ENCODE peak calls at places on chromosomes 13 and 19, in eight cellular contexts. H is heart left ventricle; S is RWPE1; V is kidney; W is AG04450; M is hepatocyte; A is psoas muscle; K is CD4-positive, alpha-beta T cell. G is an unnamed sample.
A peak's percentile ranks its signal among the peaks of the same experiment; 100 is the strongest.

GRCh38 chr13:34970961-34971360 is 28.9 kb downstream of the NBEA start:
- DNase-seq in H (no peak), S (no peak), V (no peak), W (no peak), M (no peak), A (no peak), K (no peak), G (no peak)

GRCh38 chr19:27679399-27679798 is 1533.6 kb downstream of the UQCRFS1 start:
- DNase-seq in H (no peak), S (no peak), V (no peak), W (no peak), M (no peak), A (no peak), K (no peak), G (no peak)

GRCh38 chr19:3479177-3479818 is 1.0 kb downstream of the SMIM24 start:
- DNase-seq in H (no peak), S (peak; percentile 36), V (no peak), W (no peak), M (peak; percentile 62), A (no peak), K (peak; percentile 33), G (no peak)

GRCh38 chr19:3452456-3453068 is 27.8 kb downstream of the SMIM24 start:
- DNase-seq in H (no peak), S (no peak), V (no peak), W (no peak), M (no peak), A (no peak), K (no peak), G (no peak)

GRCh38 chr19:32675720-32676185 is at the start of gene RGS9BP:
- DNase-seq in H (peak; percentile 93), S (peak; percentile 70), V (peak; percentile 94), W (peak; percentile 26), M (peak; percentile 84), A (peak; percentile 95), K (peak; percentile 15), G (no peak)

GRCh38 chr13:43786766-43787517 is at the start of gene ENOX1:
- DNase-seq in H (peak; percentile 83), S (peak; percentile 28), V (peak; percentile 92), W (peak; percentile 49), M (peak; percentile 89), A (peak; percentile 80), K (no peak), G (no peak)

GRCh38 chr19:30549151-30549550 is 177.0 kb downstream of the ZNF536 start:
- DNase-seq in H (no peak), S (no peak), V (no peak), W (no peak), M (no peak), A (no peak), K (no peak), G (no peak)

GRCh38 chr13:92510416-92510815 is 716.2 kb upstream of the GPC6 start:
- DNase-seq in H (no peak), S (peak; percentile 8), V (no peak), W (peak; percentile 68), M (no peak), A (no peak), K (no peak), G (no peak)

GRCh38 chr19:39996218-39996810 is 546 bp upstream of the ZNF546 start:
- DNase-seq in H (peak; percentile 32), S (peak; percentile 51), V (no peak), W (peak; percentile 3), M (peak; percentile 31), A (no peak), K (no peak), G (peak; percentile 37)

GRCh38 chr13:73075546-73075945 is 16.7 kb downstream of the KLF5 start:
- DNase-seq in H (no peak), S (no peak), V (no peak), W (no peak), M (peak; percentile 56), A (no peak), K (no peak), G (no peak)

GRCh38 chr13:90068658-90069057 is 1278.8 kb upstream of the MIR17HG start:
- DNase-seq in H (no peak), S (no peak), V (no peak), W (no peak), M (no peak), A (no peak), K (no peak), G (no peak)

GRCh38 chr13:111976474-111977183 is 90.3 kb upstream of the SOX1 start:
- DNase-seq in H (no peak), S (no peak), V (peak; percentile 57), W (no peak), M (no peak), A (no peak), K (no peak), G (no peak)

GRCh38 chr19:2426661-2427322 is 594 bp downstream of the TIMM13 start:
- DNase-seq in H (peak; percentile 62), S (peak; percentile 70), V (peak; percentile 87), W (no peak), M (peak; percentile 65), A (peak; percentile 81), K (no peak), G (no peak)
- H3K27ac ChIP-seq in H (peak overlapping the region; percentile 97), S (peak overlapping the region; percentile 95), V (peak overlapping the region; percentile 99), W (peak overlapping the region; percentile 94), M (peak overlapping the region; percentile 96), A (peak overlapping the region; percentile 96), K (peak overlapping the region; percentile 91), G (peak overlapping the region; percentile 86)

DNA sequence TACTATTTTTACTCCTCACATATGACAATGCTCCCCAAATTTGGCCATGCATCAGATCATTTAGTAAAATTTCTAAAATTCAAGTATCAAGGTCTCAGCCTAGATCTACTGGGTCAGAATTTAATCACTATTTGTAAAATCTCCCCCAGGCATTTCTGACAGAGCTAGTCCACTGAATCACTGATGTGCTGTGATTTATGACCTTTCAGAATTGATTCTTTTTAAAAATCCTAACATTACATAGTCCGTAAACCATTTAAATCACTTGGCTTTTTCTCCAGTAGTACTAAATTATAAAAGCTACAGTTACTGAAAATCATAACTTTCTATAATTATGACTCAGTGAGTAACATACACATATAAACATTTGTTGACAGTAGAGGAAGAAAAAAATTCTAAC is 92.8 kb upstream of the RAP2A start:
- DNase-seq in H (no peak), S (peak; percentile 44), V (no peak), W (no peak), M (no peak), A (no peak), K (no peak), G (no peak)
- H3K27ac ChIP-seq in H (no peak overlapping the region), S (no peak overlapping the region), V (no peak overlapping the region), W (no peak overlapping the region), M (peak overlapping the region; percentile 77), A (peak overlapping the region; percentile 17), K (no peak overlapping the region), G (no peak overlapping the region)

GRCh38 chr13:78409172-78409571 is 194.2 kb downstream of the POU4F1 start:
- DNase-seq in H (no peak), S (no peak), V (no peak), W (no peak), M (no peak), A (no peak), K (no peak), G (no peak)
- H3K27ac ChIP-seq in H (no peak overlapping the region), S (no peak overlapping the region), V (no peak overlapping the region), W (no peak overlapping the region), M (no peak overlapping the region), A (no peak overlapping the region), K (no peak overlapping the region), G (no peak overlapping the region)

GRCh38 chr19:8611890-8612806 is 1.6 kb upstream of the ADAMTS10 start:
- DNase-seq in H (peak; percentile 81), S (no peak), V (peak; percentile 90), W (no peak), M (peak; percentile 37), A (peak; percentile 86), K (no peak), G (no peak)
- H3K27ac ChIP-seq in H (peak overlapping the region; percentile 49), S (no peak overlapping the region), V (no peak overlapping the region), W (no peak overlapping the region), M (peak overlapping the region; percentile 34), A (no peak overlapping the region), K (peak overlapping the region; percentile 41), G (no peak overlapping the region)

DNA sequence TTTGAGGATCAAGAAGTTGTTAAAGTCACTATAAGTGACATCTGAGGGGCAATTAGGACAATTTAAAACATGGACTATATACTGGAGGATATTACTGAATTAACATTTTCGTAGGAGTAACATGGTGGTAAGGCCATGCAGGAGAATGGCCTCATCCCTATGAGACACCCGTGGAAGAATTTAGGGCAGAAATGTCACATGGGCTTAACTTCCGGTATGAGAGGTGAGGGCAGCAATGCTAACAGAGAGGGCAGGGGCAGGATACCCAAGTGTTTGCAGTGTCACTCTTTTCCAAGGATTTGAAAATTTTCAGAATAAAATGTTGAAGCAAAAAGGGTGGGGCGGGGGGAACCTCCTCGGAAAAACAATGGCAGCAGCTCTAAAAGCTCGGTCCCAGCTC is 23.6 kb downstream of the RANBP3 start:
- DNase-seq in H (no peak), S (no peak), V (peak; percentile 20), W (no peak), M (no peak), A (no peak), K (no peak), G (no peak)
- H3K27ac ChIP-seq in H (peak overlapping the region; percentile 69), S (no peak overlapping the region), V (no peak overlapping the region), W (peak overlapping the region; percentile 89), M (peak overlapping the region; percentile 82), A (peak overlapping the region; percentile 64), K (peak overlapping the region; percentile 37), G (peak overlapping the region; percentile 76)

GRCh38 chr13:113183450-113184129 is 24.9 kb downstream of the PCID2 start:
- DNase-seq in H (no peak), S (no peak), V (no peak), W (no peak), M (no peak), A (no peak), K (no peak), G (no peak)

GRCh38 chr13:113184568-113185440 is 23.7 kb downstream of the PCID2 start:
- DNase-seq in H (no peak), S (no peak), V (peak; percentile 49), W (no peak), M (no peak), A (no peak), K (peak; percentile 39), G (no peak)

GRCh38 chr13:113187905-113188595 is 20.4 kb downstream of the PCID2 start:
- DNase-seq in H (no peak), S (no peak), V (no peak), W (no peak), M (no peak), A (no peak), K (no peak), G (no peak)

GRCh38 chr13:113187263-113187669 is 21.2 kb downstream of the PCID2 start:
- DNase-seq in H (peak; percentile 91), S (peak; percentile 97), V (peak; percentile 85), W (peak; percentile 96), M (peak; percentile 84), A (peak; percentile 94), K (no peak), G (peak; percentile 90)

DNA sequence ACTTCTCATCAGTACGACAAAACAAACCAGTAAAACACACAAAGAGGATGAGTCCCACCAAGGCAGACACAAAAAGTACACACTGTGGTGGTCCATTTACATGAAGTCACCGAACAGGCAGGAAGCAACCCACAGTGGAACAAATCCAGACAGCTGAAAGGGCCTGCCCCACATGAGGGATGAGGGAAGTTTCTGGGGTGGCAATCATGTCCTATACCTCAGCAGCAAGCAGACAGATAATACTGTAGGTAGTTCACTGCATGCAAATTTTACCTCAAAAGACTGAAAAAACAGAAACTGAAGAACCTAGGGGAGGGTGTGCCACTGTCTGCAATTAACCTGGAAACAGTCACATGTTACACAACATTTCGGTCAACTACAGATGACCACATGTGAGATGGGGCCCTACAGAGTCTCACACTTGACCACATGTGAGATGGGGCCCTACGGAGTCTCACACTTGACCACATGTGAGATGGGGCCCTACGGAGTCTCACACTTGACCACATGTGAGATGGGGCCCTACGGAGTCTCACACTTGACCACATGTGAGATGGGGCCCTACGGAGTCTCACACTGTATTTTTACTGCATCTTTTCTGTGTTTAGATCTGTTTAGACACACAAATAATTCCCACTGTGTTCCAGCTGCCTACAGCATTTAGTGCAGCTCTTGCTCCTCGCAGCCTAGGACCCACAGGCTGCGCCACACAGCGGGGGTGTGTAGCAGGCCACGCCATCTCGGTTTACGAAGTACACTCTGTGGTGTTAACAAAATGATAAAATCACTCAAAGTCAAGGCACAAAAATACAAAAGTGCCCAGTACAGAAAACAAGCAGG is 22.2 kb downstream of the PCID2 start:
- DNase-seq in H (no peak), S (no peak), V (no peak), W (no peak), M (no peak), A (no peak), K (no peak), G (no peak)
- H3K27ac ChIP-seq in H (peak overlapping the region; percentile 75), S (peak overlapping the region; percentile 79), V (no peak overlapping the region), W (peak overlapping the region; percentile 98), M (peak overlapping the region; percentile 80), A (peak overlapping the region; percentile 52), K (no peak overlapping the region), G (peak overlapping the region; percentile 53)

G was measured in epithelial cell of prostate.